ENCODE peak calls at places on chromosomes 12 and 14, in seven cellular contexts. One of them, this sample, is unnamed.

GRCh38 chr12:3463927-3464326 is 27.1 kb upstream of the PRMT8 start:
- DNase-seq in germinal center: no peak
- DNase-seq in activated CD4-positive, alpha-beta memory T cell treated with anti-CD3 and anti-CD28 coated beads for 36 hours: no peak
- DNase-seq in Karpas-422: no peak
- DNase-seq in neural crest cell: no peak
- DNase-seq in EH: peak
- DNase-seq in caudate nucleus: no peak
- DNase-seq in this sample: no peak

GRCh38 chr14:104595116-104595675 is 9.4 kb downstream of the TMEM179 start:
- DNase-seq in neural crest cell: no peak
- DNase-seq in activated CD4-positive, alpha-beta memory T cell treated with anti-CD3 and anti-CD28 coated beads for 36 hours: no peak
- DNase-seq in EH: no peak
- DNase-seq in Karpas-422: no peak
- DNase-seq in germinal center: no peak
- DNase-seq in caudate nucleus: no peak
- DNase-seq in this sample: no peak

GRCh38 chr14:37452323-37452722 is 142.7 kb downstream of the FOXA1 start:
- DNase-seq in germinal center: no peak
- DNase-seq in caudate nucleus: no peak
- DNase-seq in EH: no peak
- DNase-seq in activated CD4-positive, alpha-beta memory T cell treated with anti-CD3 and anti-CD28 coated beads for 36 hours: no peak
- DNase-seq in Karpas-422: no peak
- DNase-seq in neural crest cell: no peak
- DNase-seq in this sample: no peak

GRCh38 chr12:50506753-50507473 is 2.1 kb downstream of the DIP2B start:
- DNase-seq in EH: peak
- DNase-seq in neural crest cell: no peak
- DNase-seq in Karpas-422: no peak
- DNase-seq in germinal center: no peak
- DNase-seq in activated CD4-positive, alpha-beta memory T cell treated with anti-CD3 and anti-CD28 coated beads for 36 hours: no peak
- DNase-seq in caudate nucleus: no peak
- DNase-seq in this sample: no peak

GRCh38 chr12:3728686-3729085 is 24.2 kb downstream of the CRACR2A start:
- DNase-seq in caudate nucleus: no peak
- DNase-seq in activated CD4-positive, alpha-beta memory T cell treated with anti-CD3 and anti-CD28 coated beads for 36 hours: peak
- DNase-seq in germinal center: no peak
- DNase-seq in neural crest cell: no peak
- DNase-seq in EH: no peak
- DNase-seq in Karpas-422: no peak
- DNase-seq in this sample: no peak

GRCh38 chr12:99131761-99132199 is 486.7 kb downstream of the APAF1 start:
- DNase-seq in neural crest cell: peak
- DNase-seq in caudate nucleus: peak
- DNase-seq in Karpas-422: peak
- DNase-seq in germinal center: no peak
- DNase-seq in activated CD4-positive, alpha-beta memory T cell treated with anti-CD3 and anti-CD28 coated beads for 36 hours: no peak
- DNase-seq in EH: no peak
- DNase-seq in this sample: peak

GRCh38 chr14:104150201-104151027 is 12.0 kb downstream of the KIF26A start:
- DNase-seq in caudate nucleus: no peak
- DNase-seq in Karpas-422: no peak
- DNase-seq in activated CD4-positive, alpha-beta memory T cell treated with anti-CD3 and anti-CD28 coated beads for 36 hours: no peak
- DNase-seq in germinal center: peak
- DNase-seq in EH: peak
- DNase-seq in neural crest cell: no peak
- DNase-seq in this sample: peak

GRCh38 chr12:124457287-124458219 is 109.9 kb downstream of the NCOR2 start:
- DNase-seq in neural crest cell: peak
- DNase-seq in caudate nucleus: peak
- DNase-seq in EH: peak
- DNase-seq in germinal center: peak
- DNase-seq in activated CD4-positive, alpha-beta memory T cell treated with anti-CD3 and anti-CD28 coated beads for 36 hours: peak
- DNase-seq in Karpas-422: peak
- DNase-seq in this sample: no peak

GRCh38 chr14:104387000-104387384 is 192.6 kb upstream of the C14orf180 start:
- DNase-seq in neural crest cell: no peak
- DNase-seq in EH: no peak
- DNase-seq in Karpas-422: peak
- DNase-seq in activated CD4-positive, alpha-beta memory T cell treated with anti-CD3 and anti-CD28 coated beads for 36 hours: peak
- DNase-seq in germinal center: peak
- DNase-seq in caudate nucleus: no peak
- DNase-seq in this sample: no peak

GRCh38 chr12:120886194-120887018 is 17.8 kb downstream of the SPPL3 start:
- DNase-seq in Karpas-422: peak
- DNase-seq in caudate nucleus: no peak
- DNase-seq in germinal center: no peak
- DNase-seq in EH: no peak
- DNase-seq in activated CD4-positive, alpha-beta memory T cell treated with anti-CD3 and anti-CD28 coated beads for 36 hours: no peak
- DNase-seq in neural crest cell: no peak
- DNase-seq in this sample: no peak

GRCh38 chr12:108832730-108833354 is 24.5 kb downstream of the SSH1 start:
- DNase-seq in caudate nucleus: no peak
- DNase-seq in activated CD4-positive, alpha-beta memory T cell treated with anti-CD3 and anti-CD28 coated beads for 36 hours: no peak
- DNase-seq in germinal center: no peak
- DNase-seq in EH: peak
- DNase-seq in Karpas-422: no peak
- DNase-seq in neural crest cell: no peak
- DNase-seq in this sample: no peak

GRCh38 chr12:13631873-13632272 is 349.5 kb downstream of the GRIN2B start:
- DNase-seq in caudate nucleus: no peak
- DNase-seq in neural crest cell: no peak
- DNase-seq in Karpas-422: no peak
- DNase-seq in germinal center: no peak
- DNase-seq in EH: no peak
- DNase-seq in activated CD4-positive, alpha-beta memory T cell treated with anti-CD3 and anti-CD28 coated beads for 36 hours: no peak
- DNase-seq in this sample: no peak

GRCh38 chr12:132602578-132603239 is 7.7 kb downstream of the LRCOL1 start:
- DNase-seq in activated CD4-positive, alpha-beta memory T cell treated with anti-CD3 and anti-CD28 coated beads for 36 hours: no peak
- DNase-seq in neural crest cell: no peak
- DNase-seq in EH: no peak
- DNase-seq in germinal center: no peak
- DNase-seq in caudate nucleus: no peak
- DNase-seq in Karpas-422: no peak
- DNase-seq in this sample: no peak

GRCh38 chr12:128933039-128933438 is 79.8 kb downstream of the GLT1D1 start:
- DNase-seq in caudate nucleus: no peak
- DNase-seq in EH: no peak
- DNase-seq in activated CD4-positive, alpha-beta memory T cell treated with anti-CD3 and anti-CD28 coated beads for 36 hours: no peak
- DNase-seq in Karpas-422: no peak
- DNase-seq in germinal center: no peak
- DNase-seq in neural crest cell: no peak
- DNase-seq in this sample: no peak

GRCh38 chr14:30462358-30462757 is 96.6 kb upstream of the G2E3 start:
- DNase-seq in neural crest cell: no peak
- DNase-seq in activated CD4-positive, alpha-beta memory T cell treated with anti-CD3 and anti-CD28 coated beads for 36 hours: no peak
- DNase-seq in EH: no peak
- DNase-seq in germinal center: no peak
- DNase-seq in caudate nucleus: no peak
- DNase-seq in Karpas-422: no peak
- DNase-seq in this sample: no peak

GRCh38 chr14:74579447-74580274 is 32.4 kb downstream of the LTBP2 start:
- DNase-seq in activated CD4-positive, alpha-beta memory T cell treated with anti-CD3 and anti-CD28 coated beads for 36 hours: peak
- DNase-seq in Karpas-422: no peak
- DNase-seq in neural crest cell: no peak
- DNase-seq in EH: peak
- DNase-seq in caudate nucleus: no peak
- DNase-seq in germinal center: no peak
- DNase-seq in this sample: no peak

GRCh38 chr12:82650627-82651337 is 35.9 kb upstream of the TMTC2 start:
- DNase-seq in activated CD4-positive, alpha-beta memory T cell treated with anti-CD3 and anti-CD28 coated beads for 36 hours: peak
- DNase-seq in EH: no peak
- DNase-seq in germinal center: no peak
- DNase-seq in caudate nucleus: no peak
- DNase-seq in neural crest cell: no peak
- DNase-seq in Karpas-422: no peak
- DNase-seq in this sample: no peak

GRCh38 chr12:76284816-76285750 is 63.1 kb downstream of the BBS10 start:
- DNase-seq in EH: peak
- DNase-seq in activated CD4-positive, alpha-beta memory T cell treated with anti-CD3 and anti-CD28 coated beads for 36 hours: no peak
- DNase-seq in germinal center: no peak
- DNase-seq in caudate nucleus: no peak
- DNase-seq in Karpas-422: no peak
- DNase-seq in neural crest cell: no peak
- DNase-seq in this sample: no peak

GRCh38 chr12:51907083-51907863 is at the start of gene ACVRL1:
- DNase-seq in neural crest cell: no peak
- DNase-seq in activated CD4-positive, alpha-beta memory T cell treated with anti-CD3 and anti-CD28 coated beads for 36 hours: no peak
- DNase-seq in EH: peak
- DNase-seq in germinal center: no peak
- DNase-seq in caudate nucleus: no peak
- DNase-seq in Karpas-422: no peak
- DNase-seq in this sample: no peak

GRCh38 chr14:50001999-50002925 is 109.4 kb downstream of the ARF6 start:
- DNase-seq in Karpas-422: peak
- DNase-seq in activated CD4-positive, alpha-beta memory T cell treated with anti-CD3 and anti-CD28 coated beads for 36 hours: peak
- DNase-seq in caudate nucleus: no peak
- DNase-seq in germinal center: peak
- DNase-seq in neural crest cell: no peak
- DNase-seq in EH: no peak
- DNase-seq in this sample: no peak

GRCh38 chr12:116882742-116883141 is 1.5 kb upstream of the HRK start:
- DNase-seq in Karpas-422: peak
- DNase-seq in germinal center: peak
- DNase-seq in activated CD4-positive, alpha-beta memory T cell treated with anti-CD3 and anti-CD28 coated beads for 36 hours: no peak
- DNase-seq in EH: peak
- DNase-seq in caudate nucleus: no peak
- DNase-seq in neural crest cell: no peak
- DNase-seq in this sample: peak

GRCh38 chr12:7832059-7832696 is 40.5 kb downstream of the SLC2A14 start:
- DNase-seq in germinal center: peak
- DNase-seq in caudate nucleus: no peak
- DNase-seq in Karpas-422: peak
- DNase-seq in neural crest cell: peak
- DNase-seq in activated CD4-positive, alpha-beta memory T cell treated with anti-CD3 and anti-CD28 coated beads for 36 hours: peak
- DNase-seq in EH: peak
- DNase-seq in this sample: no peak

GRCh38 chr12:95582230-95583058 is 31.2 kb upstream of the USP44 start:
- DNase-seq in caudate nucleus: no peak
- DNase-seq in EH: peak
- DNase-seq in neural crest cell: no peak
- DNase-seq in Karpas-422: peak
- DNase-seq in germinal center: no peak
- DNase-seq in activated CD4-positive, alpha-beta memory T cell treated with anti-CD3 and anti-CD28 coated beads for 36 hours: no peak
- DNase-seq in this sample: peak

GRCh38 chr14:35628989-35629388 is 95.0 kb downstream of the INSM2 start:
- DNase-seq in germinal center: no peak
- DNase-seq in activated CD4-positive, alpha-beta memory T cell treated with anti-CD3 and anti-CD28 coated beads for 36 hours: no peak
- DNase-seq in Karpas-422: no peak
- DNase-seq in caudate nucleus: no peak
- DNase-seq in EH: peak
- DNase-seq in neural crest cell: no peak
- DNase-seq in this sample: no peak

GRCh38 chr14:95409472-95410307 is 90.0 kb upstream of the CLMN start:
- DNase-seq in Karpas-422: no peak
- DNase-seq in EH: no peak
- DNase-seq in activated CD4-positive, alpha-beta memory T cell treated with anti-CD3 and anti-CD28 coated beads for 36 hours: no peak
- DNase-seq in germinal center: no peak
- DNase-seq in caudate nucleus: no peak
- DNase-seq in neural crest cell: no peak
- DNase-seq in this sample: peak

GRCh38 chr14:36006623-36007022 is 169.9 kb downstream of the PTCSC3 start:
- DNase-seq in caudate nucleus: no peak
- DNase-seq in EH: no peak
- DNase-seq in Karpas-422: no peak
- DNase-seq in neural crest cell: no peak
- DNase-seq in germinal center: no peak
- DNase-seq in activated CD4-positive, alpha-beta memory T cell treated with anti-CD3 and anti-CD28 coated beads for 36 hours: no peak
- DNase-seq in this sample: no peak

GRCh38 chr12:32183646-32184045 is 77.0 kb downstream of the BICD1 start:
- DNase-seq in neural crest cell: no peak
- DNase-seq in germinal center: no peak
- DNase-seq in caudate nucleus: no peak
- DNase-seq in EH: peak
- DNase-seq in activated CD4-positive, alpha-beta memory T cell treated with anti-CD3 and anti-CD28 coated beads for 36 hours: no peak
- DNase-seq in Karpas-422: no peak
- DNase-seq in this sample: no peak

GRCh38 chr12:87001102-87001501 is 744.9 kb upstream of the MGAT4C start:
- DNase-seq in neural crest cell: no peak
- DNase-seq in EH: no peak
- DNase-seq in germinal center: no peak
- DNase-seq in caudate nucleus: no peak
- DNase-seq in activated CD4-positive, alpha-beta memory T cell treated with anti-CD3 and anti-CD28 coated beads for 36 hours: no peak
- DNase-seq in Karpas-422: no peak
- DNase-seq in this sample: no peak

GRCh38 chr12:123232807-123233504 is at the start of the genes MPHOSPH9 and MTRFR:
- DNase-seq in neural crest cell: peak
- DNase-seq in Karpas-422: peak
- DNase-seq in activated CD4-positive, alpha-beta memory T cell treated with anti-CD3 and anti-CD28 coated beads for 36 hours: peak
- DNase-seq in EH: peak
- DNase-seq in caudate nucleus: peak
- DNase-seq in germinal center: peak
- DNase-seq in this sample: peak